ENCODE peak calls at places on chromosomes 7 and 10, in five cellular contexts. X is CD8-positive, alpha-beta T cell; Q is spleen; O is WERI-Rb-1; J is heart left ventricle. S is an unnamed sample.

GRCh38 chr7:148540041-148540738 is 50.4 kb upstream of the C7orf33 start:
- DNase-seq in X (no peak), Q (no peak), J (peak; percentile 69), O (no peak), S (peak; percentile 77)

GRCh38 chr10:61905446-61905725 is 3.9 kb downstream of the ARID5B start:
- DNase-seq in Q (no peak), J (no peak), X (no peak), O (no peak), S (no peak)

GRCh38 chr10:131084791-131085585 is 226.5 kb downstream of the TCERG1L start:
- DNase-seq in J (no peak), Q (no peak), X (no peak), O (no peak), S (no peak)

GRCh38 chr7:69367785-69368184 is 230.5 kb upstream of the AUTS2 start:
- DNase-seq in O (no peak), Q (no peak), J (no peak), X (no peak), S (no peak)

GRCh38 chr10:100146398-100146797 is 39.4 kb downstream of the ERLIN1 start:
- DNase-seq in Q (no peak), J (no peak), O (no peak), X (no peak), S (no peak)

GRCh38 chr10:132302421-132302820 is 5.3 kb downstream of the STK32C start:
- DNase-seq in X (no peak), Q (no peak), O (no peak), J (peak; percentile 14), S (no peak)

GRCh38 chr7:142439739-142440138 is 181.9 kb upstream of the PRSS58 start:
- DNase-seq in Q (no peak), J (no peak), X (no peak), O (no peak), S (no peak)

GRCh38 chr10:101675115-101675514 is 19.9 kb downstream of the FBXW4 start:
- DNase-seq in O (no peak), X (no peak), Q (no peak), J (no peak), S (no peak)

GRCh38 chr7:95636140-95636539 is 39.8 kb upstream of the PDK4 start:
- DNase-seq in Q (no peak), O (no peak), J (no peak), X (no peak), S (no peak)

GRCh38 chr7:73683056-73683915 is at the start of the genes BUD23 and DNAJC30:
- DNase-seq in X (peak; percentile 96), Q (peak; percentile 99), J (peak; percentile 99), O (peak; percentile 97), S (peak; percentile 98)

GRCh38 chr10:44391981-44392380 is 7.1 kb upstream of the CXCL12 start:
- DNase-seq in J (no peak), O (no peak), Q (peak; percentile 40), X (no peak), S (no peak)

GRCh38 chr7:104012815-104013214 is 23.4 kb upstream of the RELN start:
- DNase-seq in O (no peak), Q (no peak), X (no peak), J (no peak), S (no peak)

GRCh38 chr7:46007194-46007593 is 86.1 kb upstream of the IGFBP3 start:
- DNase-seq in Q (no peak), O (no peak), X (no peak), J (no peak), S (no peak)

GRCh38 chr10:116120688-116121087 is 152.3 kb downstream of the GFRA1 start:
- DNase-seq in Q (no peak), J (no peak), X (no peak), O (peak; percentile 66), S (no peak)

GRCh38 chr7:106824458-106824857 is 40.6 kb upstream of the PIK3CG start:
- DNase-seq in X (no peak), O (no peak), Q (no peak), J (no peak), S (no peak)

GRCh38 chr7:38796636-38797501 is 112.1 kb downstream of the VPS41 start:
- DNase-seq in O (peak; percentile 40), J (peak; percentile 36), Q (no peak), X (peak; percentile 53), S (no peak)

GRCh38 chr7:145169908-145170307 is 334.1 kb upstream of the TPK1 start:
- DNase-seq in X (no peak), O (no peak), Q (no peak), J (no peak), S (no peak)

GRCh38 chr10:132142396-132143161 is 44.2 kb upstream of the DPYSL4 start:
- DNase-seq in J (peak; percentile 50), X (peak; percentile 47), O (peak; percentile 69), Q (peak; percentile 80), S (no peak)

GRCh38 chr7:34158311-34158710 is 253.0 kb downstream of the BMPER start:
- DNase-seq in Q (no peak), O (no peak), X (no peak), J (peak; percentile 63), S (peak; percentile 76)

GRCh38 chr7:74173074-74173473 is 1.1 kb upstream of the EIF4H start:
- DNase-seq in O (no peak), X (no peak), Q (peak; percentile 79), J (no peak), S (no peak)

GRCh38 chr7:124489925-124490324 is 275.7 kb downstream of the GPR37 start:
- DNase-seq in X (no peak), Q (no peak), J (no peak), O (no peak), S (no peak)

GRCh38 chr10:122051609-122052385 is 62.8 kb downstream of the TACC2 start:
- DNase-seq in Q (peak; percentile 14), J (peak; percentile 44), X (no peak), O (peak; percentile 60), S (no peak)

GRCh38 chr7:157627033-157627432 is 290.2 kb downstream of the DNAJB6 start:
- DNase-seq in O (no peak), Q (no peak), X (no peak), J (no peak), S (no peak)

GRCh38 chr10:88792656-88793055 is 9.9 kb upstream of the LIPM start:
- DNase-seq in J (peak; percentile 38), O (no peak), X (no peak), Q (peak; percentile 81), S (no peak)

GRCh38 chr10:114356786-114357588 is 47.3 kb downstream of the AFAP1L2 start:
- DNase-seq in J (no peak), Q (no peak), X (no peak), O (no peak), S (no peak)

GRCh38 chr10:46992794-46993552 is 81.7 kb downstream of the PTPN20 start:
- DNase-seq in X (no peak), Q (no peak), O (peak; percentile 63), J (peak; percentile 48), S (peak; percentile 66)

GRCh38 chr7:65371468-65371867 is 2.2 kb upstream of the ZNF92 start:
- DNase-seq in J (no peak), X (no peak), O (no peak), Q (no peak), S (no peak)

GRCh38 chr7:137443616-137444015 is 100.1 kb upstream of the PTN start:
- DNase-seq in X (no peak), Q (no peak), O (no peak), J (no peak), S (no peak)

GRCh38 chr7:92293887-92294616 is 48.3 kb downstream of the ANKIB1 start:
- DNase-seq in Q (no peak), O (no peak), J (no peak), X (no peak), S (no peak)
- H3K4me3 ChIP-seq in Q (peak overlapping the region; percentile 22), O (no peak overlapping the region), J (no peak overlapping the region), X (no peak overlapping the region), S (peak overlapping the region; percentile 27)

DNA sequence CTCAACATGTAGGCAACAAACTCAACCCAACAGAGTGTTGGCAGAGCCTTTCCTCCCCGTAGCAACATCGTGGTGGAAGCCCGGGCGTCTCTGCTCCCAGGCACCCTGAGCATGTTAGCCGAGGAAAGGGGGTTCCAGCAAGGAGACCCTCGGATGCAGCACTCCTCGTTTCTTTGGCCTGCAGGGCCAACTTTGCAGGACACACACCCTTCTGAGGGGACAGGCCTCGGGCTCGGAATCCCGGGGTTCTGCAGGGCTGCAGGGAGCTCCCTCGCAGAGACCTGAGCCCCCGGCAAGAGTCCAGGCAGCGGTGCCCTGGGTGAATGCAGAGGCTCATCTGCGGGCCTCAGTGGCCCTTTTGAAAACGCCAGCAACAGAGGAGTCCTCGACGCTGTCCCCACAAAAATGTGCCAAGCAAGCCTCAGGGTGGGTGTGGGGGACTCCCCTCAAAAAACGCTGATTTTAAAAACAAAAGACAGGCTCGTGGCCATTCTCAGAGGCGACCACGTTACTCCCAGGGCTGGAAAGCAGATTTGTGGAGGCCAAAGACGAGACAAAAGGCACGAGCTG is 1.4 kb downstream of the FAM171A1 start:
- DNase-seq in Q (no peak), J (no peak), X (no peak), O (peak; percentile 9), S (no peak)
- H3K27ac ChIP-seq in Q (peak overlapping the region; percentile 66), J (no peak overlapping the region), X (no peak overlapping the region), O (peak overlapping the region; percentile 77), S (peak overlapping the region; percentile 2)

GRCh38 chr7:2798669-2799068 is 45.4 kb downstream of the GNA12 start:
- DNase-seq in X (no peak), Q (no peak), J (no peak), O (no peak), S (no peak)

GRCh38 chr7:2794836-2795636 is 49.1 kb downstream of the GNA12 start:
- DNase-seq in J (no peak), Q (no peak), X (no peak), O (no peak), S (peak; percentile 57)

GRCh38 chr7:2795906-2796305 is 48.2 kb downstream of the GNA12 start:
- DNase-seq in O (no peak), X (no peak), J (no peak), Q (no peak), S (peak; percentile 57)

GRCh38 chr7:2799253-2799652 is 44.9 kb downstream of the GNA12 start:
- DNase-seq in X (no peak), J (no peak), O (no peak), Q (no peak), S (peak; percentile 56)

DNA sequence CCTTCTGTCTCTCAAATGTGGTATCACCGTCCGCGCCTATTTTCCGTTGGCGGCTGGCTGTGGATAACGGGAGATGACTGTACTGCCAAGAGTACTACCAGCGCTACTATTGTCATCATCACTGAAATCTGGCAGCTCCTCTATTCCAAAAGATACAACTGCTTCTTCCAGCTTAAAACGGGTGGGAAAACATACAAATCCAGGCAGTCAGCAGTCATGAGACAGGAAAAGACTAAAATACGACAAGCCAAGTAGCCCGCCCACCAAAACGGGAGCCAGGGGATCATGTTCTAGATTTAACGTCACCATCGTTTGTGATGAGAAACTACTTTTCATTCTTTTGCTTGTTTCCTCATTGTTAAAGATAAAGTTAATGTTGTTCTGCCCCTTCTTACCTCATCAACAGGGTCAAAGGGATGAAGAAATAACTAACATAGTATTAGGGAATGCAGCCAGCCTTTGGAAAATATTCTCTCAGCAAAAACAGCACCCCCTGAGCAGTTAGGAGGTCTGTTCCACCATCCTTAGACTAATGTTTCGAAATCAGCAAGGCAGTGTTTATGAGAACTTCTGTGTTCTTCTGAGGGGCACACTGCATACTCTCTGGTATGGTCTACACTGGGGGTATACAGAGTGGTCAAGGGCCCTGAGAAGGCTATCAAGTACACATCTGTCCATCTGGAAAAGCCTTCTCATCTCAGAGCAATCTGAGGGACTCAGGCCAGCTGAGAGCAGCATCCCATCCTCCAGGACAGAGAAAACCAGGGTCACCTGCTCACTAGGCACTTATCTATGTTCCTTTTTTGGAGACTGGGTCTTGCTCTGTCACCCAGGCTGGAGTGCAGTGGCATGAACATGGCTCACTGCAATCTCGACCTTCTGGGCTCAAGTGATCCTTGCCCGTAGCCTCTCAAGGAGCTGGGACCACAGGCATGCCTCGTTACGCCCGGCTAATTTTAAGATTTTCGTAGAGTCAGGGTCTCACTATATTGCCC is 47.5 kb downstream of the GNA12 start:
- DNase-seq in O (no peak), Q (no peak), X (no peak), J (peak; percentile 79), S (peak; percentile 96)
- H3K4me3 ChIP-seq in O (no peak overlapping the region), Q (no peak overlapping the region), X (no peak overlapping the region), J (no peak overlapping the region), S (no peak overlapping the region)

GRCh38 chr7:152904698-152905097 is 145.1 kb downstream of the ACTR3B start:
- DNase-seq in O (no peak), X (no peak), Q (no peak), J (no peak), S (no peak)
- H3K27ac ChIP-seq in O (no peak overlapping the region), X (no peak overlapping the region), Q (no peak overlapping the region), J (no peak overlapping the region), S (no peak overlapping the region)